ENCODE peak calls at places on chromosomes 12 and 14, in six cellular contexts. One of them, this sample, is unnamed.

GRCh38 chr12:9883175-9883574 is 1.9 kb downstream of the KLRF2 start:
- DNase-seq in A549: no peak
- DNase-seq in amniotic stem cell: no peak
- DNase-seq in T-helper 17 cell: no peak
- DNase-seq in left lung: no peak
- DNase-seq in stimulated activated CD8-positive, alpha-beta memory T cell treated with anti-CD3 and anti-CD28 coated beads, Interleukin-7, amount 100 ng/mL, for 4 hours: no peak
- DNase-seq in this sample: no peak

GRCh38 chr12:15534870-15535269 is 212.6 kb downstream of the PTPRO start:
- DNase-seq in A549: no peak
- DNase-seq in amniotic stem cell: no peak
- DNase-seq in T-helper 17 cell: no peak
- DNase-seq in left lung: no peak
- DNase-seq in stimulated activated CD8-positive, alpha-beta memory T cell treated with anti-CD3 and anti-CD28 coated beads, Interleukin-7, amount 100 ng/mL, for 4 hours: no peak
- DNase-seq in this sample: no peak

GRCh38 chr12:111025301-111025700 is 104.9 kb upstream of the MYL2 start:
- DNase-seq in A549: no peak
- DNase-seq in amniotic stem cell: no peak
- DNase-seq in T-helper 17 cell: no peak
- DNase-seq in left lung: no peak
- DNase-seq in stimulated activated CD8-positive, alpha-beta memory T cell treated with anti-CD3 and anti-CD28 coated beads, Interleukin-7, amount 100 ng/mL, for 4 hours: no peak
- DNase-seq in this sample: no peak

GRCh38 chr14:32251530-32251929 is 48.5 kb upstream of the RNU6-8 start:
- DNase-seq in A549: no peak
- DNase-seq in amniotic stem cell: no peak
- DNase-seq in T-helper 17 cell: no peak
- DNase-seq in left lung: no peak
- DNase-seq in stimulated activated CD8-positive, alpha-beta memory T cell treated with anti-CD3 and anti-CD28 coated beads, Interleukin-7, amount 100 ng/mL, for 4 hours: no peak
- DNase-seq in this sample: no peak

GRCh38 chr12:101885912-101886561 is 8.7 kb downstream of the DRAM1 start:
- DNase-seq in A549: no peak
- DNase-seq in amniotic stem cell: no peak
- DNase-seq in T-helper 17 cell: no peak
- DNase-seq in left lung: no peak
- DNase-seq in stimulated activated CD8-positive, alpha-beta memory T cell treated with anti-CD3 and anti-CD28 coated beads, Interleukin-7, amount 100 ng/mL, for 4 hours: no peak
- DNase-seq in this sample: no peak

GRCh38 chr14:74302160-74302628 is 540 bp downstream of the ABCD4 start:
- DNase-seq in A549: peak
- DNase-seq in amniotic stem cell: peak
- DNase-seq in T-helper 17 cell: no peak
- DNase-seq in left lung: no peak
- DNase-seq in stimulated activated CD8-positive, alpha-beta memory T cell treated with anti-CD3 and anti-CD28 coated beads, Interleukin-7, amount 100 ng/mL, for 4 hours: no peak
- DNase-seq in this sample: no peak

GRCh38 chr12:16323638-16324037 is 23.8 kb upstream of the MGST1 start:
- DNase-seq in A549: no peak
- DNase-seq in amniotic stem cell: no peak
- DNase-seq in T-helper 17 cell: no peak
- DNase-seq in left lung: no peak
- DNase-seq in stimulated activated CD8-positive, alpha-beta memory T cell treated with anti-CD3 and anti-CD28 coated beads, Interleukin-7, amount 100 ng/mL, for 4 hours: no peak
- DNase-seq in this sample: no peak

GRCh38 chr12:116818341-116818856 is 62.8 kb downstream of the HRK start:
- DNase-seq in A549: no peak
- DNase-seq in amniotic stem cell: no peak
- DNase-seq in T-helper 17 cell: no peak
- DNase-seq in left lung: no peak
- DNase-seq in stimulated activated CD8-positive, alpha-beta memory T cell treated with anti-CD3 and anti-CD28 coated beads, Interleukin-7, amount 100 ng/mL, for 4 hours: no peak
- DNase-seq in this sample: no peak

GRCh38 chr12:71011261-71011660 is 90.7 kb upstream of the PTPRR start:
- DNase-seq in A549: peak
- DNase-seq in amniotic stem cell: no peak
- DNase-seq in T-helper 17 cell: no peak
- DNase-seq in left lung: no peak
- DNase-seq in stimulated activated CD8-positive, alpha-beta memory T cell treated with anti-CD3 and anti-CD28 coated beads, Interleukin-7, amount 100 ng/mL, for 4 hours: no peak
- DNase-seq in this sample: no peak

GRCh38 chr12:62210422-62210821 is 49.8 kb upstream of the USP15 start:
- DNase-seq in A549: peak
- DNase-seq in amniotic stem cell: peak
- DNase-seq in T-helper 17 cell: no peak
- DNase-seq in left lung: peak
- DNase-seq in stimulated activated CD8-positive, alpha-beta memory T cell treated with anti-CD3 and anti-CD28 coated beads, Interleukin-7, amount 100 ng/mL, for 4 hours: no peak
- DNase-seq in this sample: no peak

GRCh38 chr12:24121911-24122310 is 172.4 kb upstream of the SOX5 start:
- DNase-seq in A549: no peak
- DNase-seq in amniotic stem cell: no peak
- DNase-seq in T-helper 17 cell: no peak
- DNase-seq in left lung: no peak
- DNase-seq in stimulated activated CD8-positive, alpha-beta memory T cell treated with anti-CD3 and anti-CD28 coated beads, Interleukin-7, amount 100 ng/mL, for 4 hours: no peak
- DNase-seq in this sample: no peak

GRCh38 chr14:99535448-99535847 is 54.2 kb downstream of the CCNK start:
- DNase-seq in A549: no peak
- DNase-seq in amniotic stem cell: no peak
- DNase-seq in T-helper 17 cell: no peak
- DNase-seq in left lung: no peak
- DNase-seq in stimulated activated CD8-positive, alpha-beta memory T cell treated with anti-CD3 and anti-CD28 coated beads, Interleukin-7, amount 100 ng/mL, for 4 hours: no peak
- DNase-seq in this sample: no peak

GRCh38 chr12:24393105-24393504 is 443.6 kb upstream of the SOX5 start:
- DNase-seq in A549: no peak
- DNase-seq in amniotic stem cell: no peak
- DNase-seq in T-helper 17 cell: no peak
- DNase-seq in left lung: no peak
- DNase-seq in stimulated activated CD8-positive, alpha-beta memory T cell treated with anti-CD3 and anti-CD28 coated beads, Interleukin-7, amount 100 ng/mL, for 4 hours: no peak
- DNase-seq in this sample: no peak

GRCh38 chr12:48592591-48593086 is 22.8 kb upstream of the LALBA start:
- DNase-seq in A549: no peak
- DNase-seq in amniotic stem cell: no peak
- DNase-seq in T-helper 17 cell: no peak
- DNase-seq in left lung: no peak
- DNase-seq in stimulated activated CD8-positive, alpha-beta memory T cell treated with anti-CD3 and anti-CD28 coated beads, Interleukin-7, amount 100 ng/mL, for 4 hours: no peak
- DNase-seq in this sample: no peak

GRCh38 chr12:115511971-115512370 is 765.5 kb downstream of the MED13L start:
- DNase-seq in A549: no peak
- DNase-seq in amniotic stem cell: no peak
- DNase-seq in T-helper 17 cell: no peak
- DNase-seq in left lung: no peak
- DNase-seq in stimulated activated CD8-positive, alpha-beta memory T cell treated with anti-CD3 and anti-CD28 coated beads, Interleukin-7, amount 100 ng/mL, for 4 hours: no peak
- DNase-seq in this sample: no peak

GRCh38 chr14:106490442-106490841 is 964.1 kb downstream of the TMEM121 start:
- DNase-seq in A549: no peak
- DNase-seq in amniotic stem cell: no peak
- DNase-seq in T-helper 17 cell: no peak
- DNase-seq in left lung: no peak
- DNase-seq in stimulated activated CD8-positive, alpha-beta memory T cell treated with anti-CD3 and anti-CD28 coated beads, Interleukin-7, amount 100 ng/mL, for 4 hours: no peak
- DNase-seq in this sample: no peak

GRCh38 chr12:28202374-28203130 is 12.3 kb downstream of the CCDC91 start:
- DNase-seq in A549: peak
- DNase-seq in amniotic stem cell: no peak
- DNase-seq in T-helper 17 cell: no peak
- DNase-seq in left lung: no peak
- DNase-seq in stimulated activated CD8-positive, alpha-beta memory T cell treated with anti-CD3 and anti-CD28 coated beads, Interleukin-7, amount 100 ng/mL, for 4 hours: no peak
- DNase-seq in this sample: no peak

GRCh38 chr12:46711756-46712155 is 114.0 kb downstream of the SLC38A4 start:
- DNase-seq in A549: no peak
- DNase-seq in amniotic stem cell: no peak
- DNase-seq in T-helper 17 cell: no peak
- DNase-seq in left lung: no peak
- DNase-seq in stimulated activated CD8-positive, alpha-beta memory T cell treated with anti-CD3 and anti-CD28 coated beads, Interleukin-7, amount 100 ng/mL, for 4 hours: no peak
- DNase-seq in this sample: no peak

GRCh38 chr12:27971606-27972005 is 927 bp downstream of the PTHLH start:
- DNase-seq in A549: no peak
- DNase-seq in amniotic stem cell: no peak
- DNase-seq in T-helper 17 cell: no peak
- DNase-seq in left lung: no peak
- DNase-seq in stimulated activated CD8-positive, alpha-beta memory T cell treated with anti-CD3 and anti-CD28 coated beads, Interleukin-7, amount 100 ng/mL, for 4 hours: no peak
- DNase-seq in this sample: no peak

GRCh38 chr14:84112589-84112988 is 1417.4 kb upstream of the FLRT2 start:
- DNase-seq in A549: no peak
- DNase-seq in amniotic stem cell: no peak
- DNase-seq in T-helper 17 cell: no peak
- DNase-seq in left lung: no peak
- DNase-seq in stimulated activated CD8-positive, alpha-beta memory T cell treated with anti-CD3 and anti-CD28 coated beads, Interleukin-7, amount 100 ng/mL, for 4 hours: no peak
- DNase-seq in this sample: no peak

GRCh38 chr12:19450362-19450761 is 11.1 kb downstream of the AEBP2 start:
- DNase-seq in A549: no peak
- DNase-seq in amniotic stem cell: no peak
- DNase-seq in T-helper 17 cell: no peak
- DNase-seq in left lung: no peak
- DNase-seq in stimulated activated CD8-positive, alpha-beta memory T cell treated with anti-CD3 and anti-CD28 coated beads, Interleukin-7, amount 100 ng/mL, for 4 hours: no peak
- DNase-seq in this sample: no peak

GRCh38 chr14:83556065-83556464 is 1973.9 kb upstream of the FLRT2 start:
- DNase-seq in A549: no peak
- DNase-seq in amniotic stem cell: no peak
- DNase-seq in T-helper 17 cell: no peak
- DNase-seq in left lung: no peak
- DNase-seq in stimulated activated CD8-positive, alpha-beta memory T cell treated with anti-CD3 and anti-CD28 coated beads, Interleukin-7, amount 100 ng/mL, for 4 hours: no peak
- DNase-seq in this sample: no peak

GRCh38 chr12:76018672-76019071 is 12.9 kb downstream of the PHLDA1 start:
- DNase-seq in A549: no peak
- DNase-seq in amniotic stem cell: no peak
- DNase-seq in T-helper 17 cell: no peak
- DNase-seq in left lung: no peak
- DNase-seq in stimulated activated CD8-positive, alpha-beta memory T cell treated with anti-CD3 and anti-CD28 coated beads, Interleukin-7, amount 100 ng/mL, for 4 hours: no peak
- DNase-seq in this sample: no peak

GRCh38 chr14:85471744-85472143 is 58.2 kb upstream of the FLRT2 start:
- DNase-seq in A549: peak
- DNase-seq in amniotic stem cell: peak
- DNase-seq in T-helper 17 cell: no peak
- DNase-seq in left lung: peak
- DNase-seq in stimulated activated CD8-positive, alpha-beta memory T cell treated with anti-CD3 and anti-CD28 coated beads, Interleukin-7, amount 100 ng/mL, for 4 hours: no peak
- DNase-seq in this sample: no peak

GRCh38 chr12:90940872-90941499 is 14.0 kb downstream of the CCER1 start:
- DNase-seq in A549: peak
- DNase-seq in amniotic stem cell: peak
- DNase-seq in T-helper 17 cell: no peak
- DNase-seq in left lung: no peak
- DNase-seq in stimulated activated CD8-positive, alpha-beta memory T cell treated with anti-CD3 and anti-CD28 coated beads, Interleukin-7, amount 100 ng/mL, for 4 hours: no peak
- DNase-seq in this sample: no peak

GRCh38 chr12:7351177-7351576 is 47.3 kb downstream of the ACSM4 start:
- DNase-seq in A549: no peak
- DNase-seq in amniotic stem cell: no peak
- DNase-seq in T-helper 17 cell: no peak
- DNase-seq in left lung: no peak
- DNase-seq in stimulated activated CD8-positive, alpha-beta memory T cell treated with anti-CD3 and anti-CD28 coated beads, Interleukin-7, amount 100 ng/mL, for 4 hours: no peak
- DNase-seq in this sample: no peak

GRCh38 chr12:123749355-123749754 is 12.7 kb upstream of the DNAH10 start:
- DNase-seq in A549: no peak
- DNase-seq in amniotic stem cell: no peak
- DNase-seq in T-helper 17 cell: no peak
- DNase-seq in left lung: no peak
- DNase-seq in stimulated activated CD8-positive, alpha-beta memory T cell treated with anti-CD3 and anti-CD28 coated beads, Interleukin-7, amount 100 ng/mL, for 4 hours: no peak
- DNase-seq in this sample: no peak

GRCh38 chr14:100844082-100844408 is 18.1 kb downstream of the MEG3 start:
- DNase-seq in A549: no peak
- DNase-seq in amniotic stem cell: no peak
- DNase-seq in T-helper 17 cell: no peak
- DNase-seq in left lung: no peak
- DNase-seq in stimulated activated CD8-positive, alpha-beta memory T cell treated with anti-CD3 and anti-CD28 coated beads, Interleukin-7, amount 100 ng/mL, for 4 hours: no peak
- DNase-seq in this sample: no peak

GRCh38 chr12:109531411-109531810 is 41.9 kb downstream of the MMAB start:
- DNase-seq in A549: no peak
- DNase-seq in amniotic stem cell: no peak
- DNase-seq in T-helper 17 cell: no peak
- DNase-seq in left lung: no peak
- DNase-seq in stimulated activated CD8-positive, alpha-beta memory T cell treated with anti-CD3 and anti-CD28 coated beads, Interleukin-7, amount 100 ng/mL, for 4 hours: no peak
- DNase-seq in this sample: no peak

This sample was measured in NK-92 treated with Interleukin-12 subunit alpha and Interleukin-12 subunit beta, amount 100 ng/mL, for 24 hours.